ENCODE peak calls at places on chromosomes 11 and 22, in four cellular contexts. F, Q, P and N are unnamed samples.
A peak's percentile ranks its signal among the peaks of the same experiment; 100 is the strongest.

GRCh38 chr11:132125855-132126841 is 755.7 kb downstream of the NTM start:
- DNase-seq in F (no peak), Q (no peak), P (no peak), N (no peak)

GRCh38 chr11:88352139-88352538 is 14.6 kb upstream of the CTSC start:
- DNase-seq in F (no peak), Q (no peak), P (no peak), N (no peak)

GRCh38 chr11:47587733-47588326 is 1.4 kb downstream of the FAM180B start:
- DNase-seq in F (peak; percentile 59), Q (no peak), P (peak; percentile 41), N (no peak)

GRCh38 chr22:19797631-19798319 is 37.2 kb downstream of the TBX1 start:
- DNase-seq in F (no peak), Q (no peak), P (no peak), N (no peak)

GRCh38 chr11:58574851-58575250 is 805 bp downstream of the LPXN start:
- DNase-seq in F (no peak), Q (no peak), P (no peak), N (no peak)

GRCh38 chr22:33850227-33850626 is 70.0 kb downstream of the LARGE1 start:
- DNase-seq in F (no peak), Q (no peak), P (no peak), N (no peak)

GRCh38 chr11:21464601-21465193 is 728.2 kb upstream of the ANO5 start:
- DNase-seq in F (no peak), Q (no peak), P (no peak), N (no peak)

GRCh38 chr11:9617960-9618359 is 44.5 kb downstream of the WEE1 start:
- DNase-seq in F (no peak), Q (no peak), P (no peak), N (no peak)

GRCh38 chr22:19870153-19871022 is 15.7 kb upstream of the GNB1L start:
- DNase-seq in F (peak; percentile 41), Q (no peak), P (no peak), N (no peak)

GRCh38 chr11:80995523-80995922 is 1554.7 kb upstream of the TENM4 start:
- DNase-seq in F (no peak), Q (no peak), P (no peak), N (no peak)

GRCh38 chr11:104609297-104609696 is 289.0 kb downstream of the CASP12 start:
- DNase-seq in F (no peak), Q (peak; percentile 13), P (peak; percentile 9), N (peak; percentile 75)

GRCh38 chr22:27801616-27802388 is at the start of gene MN1:
- DNase-seq in F (no peak), Q (no peak), P (peak; percentile 25), N (no peak)

GRCh38 chr11:11965656-11966353 is 42.6 kb downstream of the DKK3 start:
- DNase-seq in F (no peak), Q (no peak), P (no peak), N (no peak)

GRCh38 chr11:15194671-15195415 is 80.1 kb downstream of the INSC start:
- DNase-seq in F (no peak), Q (no peak), P (no peak), N (no peak)

GRCh38 chr22:38448945-38449745 is 5.9 kb downstream of the KCNJ4 start:
- DNase-seq in F (peak; percentile 83), Q (no peak), P (no peak), N (no peak)

GRCh38 chr22:27581688-27582087 is 219.9 kb downstream of the MN1 start:
- DNase-seq in F (peak; percentile 87), Q (no peak), P (peak; percentile 61), N (no peak)

GRCh38 chr11:3224730-3225098 is 6.1 kb upstream of the MRGPRG start:
- DNase-seq in F (no peak), Q (no peak), P (no peak), N (no peak)

GRCh38 chr11:134659882-134660281 is 247.8 kb upstream of the B3GAT1 start:
- DNase-seq in F (no peak), Q (no peak), P (no peak), N (no peak)

GRCh38 chr11:3849297-3849874 is 6.1 kb upstream of the STIM1 start:
- DNase-seq in F (no peak), Q (peak; percentile 40), P (no peak), N (no peak)

GRCh38 chr11:19769820-19770219 is 57.2 kb downstream of the NAV2 start:
- DNase-seq in F (no peak), Q (no peak), P (no peak), N (no peak)

GRCh38 chr22:26534874-26535470 is 22.7 kb upstream of the TFIP11 start:
- DNase-seq in F (no peak), Q (no peak), P (no peak), N (no peak)

GRCh38 chr11:64814712-64815187 is 4.4 kb upstream of the MEN1 start:
- DNase-seq in F (no peak), Q (no peak), P (no peak), N (no peak)

GRCh38 chr11:87421422-87421821 is 383.7 kb downstream of the TMEM135 start:
- DNase-seq in F (no peak), Q (peak; percentile 6), P (peak; percentile 22), N (peak; percentile 81)

GRCh38 chr11:62456630-62457029 is 37.8 kb downstream of the SCGB1A1 start:
- DNase-seq in F (no peak), Q (no peak), P (no peak), N (peak; percentile 70)

GRCh38 chr11:102345923-102346322 is 1.1 kb upstream of the BIRC2 start:
- DNase-seq in F (no peak), Q (no peak), P (no peak), N (no peak)

GRCh38 chr11:13663631-13664071 is 4.8 kb upstream of the FAR1 start:
- DNase-seq in F (no peak), Q (no peak), P (peak; percentile 29), N (no peak)

GRCh38 chr22:27463121-27463520 is 338.4 kb downstream of the MN1 start:
- DNase-seq in F (no peak), Q (no peak), P (no peak), N (no peak)

GRCh38 chr11:20608938-20609337 is 9.5 kb downstream of the SLC6A5 start:
- DNase-seq in F (no peak), Q (no peak), P (no peak), N (no peak)

GRCh38 chr11:2096001-2096918 is 42.9 kb downstream of the IGF2 start:
- DNase-seq in F (no peak), Q (no peak), P (no peak), N (no peak)

GRCh38 chr11:108483163-108483562 is 15.0 kb downstream of the POGLUT3 start:
- DNase-seq in F (no peak), Q (no peak), P (no peak), N (no peak)

GRCh38 chr11:128909438-128910125 is 18.4 kb downstream of the KCNJ5 start:
- DNase-seq in F (no peak), Q (no peak), P (no peak), N (no peak)

GRCh38 chr11:29005401-29005980 is 897.3 kb downstream of the METTL15 start:
- DNase-seq in F (no peak), Q (no peak), P (no peak), N (peak; percentile 26)
- H3K27me3 ChIP-seq in F (no peaks in the 10 kb centered on the region), Q (no peaks in the 10 kb centered on the region), P (no peaks in the 10 kb centered on the region), N (no peaks in the 10 kb centered on the region)

DNA sequence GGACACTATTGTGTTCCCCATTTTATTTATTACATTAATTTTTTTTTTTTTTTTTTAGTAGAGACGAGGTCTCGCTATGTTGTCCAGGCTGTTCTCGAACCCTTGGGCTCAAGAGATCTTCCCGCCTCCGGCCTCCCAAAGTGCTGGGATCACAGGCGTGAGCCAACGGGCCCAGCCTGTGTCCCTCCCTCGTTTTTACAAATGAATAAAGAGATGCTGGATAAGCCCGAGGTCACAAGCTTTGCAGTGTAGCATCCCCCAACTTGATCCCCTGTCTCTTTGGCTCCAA is 297 bp upstream of the MTFP1 start:
- DNase-seq in F (no peak), Q (no peak), P (no peak), N (no peak)
- H3K4me1 ChIP-seq in F (peaks cover 4% of the 10 kb centered on the region), Q (peaks cover 42% of the 10 kb centered on the region), P (peaks cover 31% of the 10 kb centered on the region), N (peaks cover 32% of the 10 kb centered on the region)

GRCh38 chr11:117385906-117386305 is 58.3 kb downstream of the CEP164 start:
- DNase-seq in F (no peak), Q (no peak), P (no peak), N (no peak)
- H3K36me3 ChIP-seq in F (peaks cover 91% of the 10 kb centered on the region), Q (peaks cover 53% of the 10 kb centered on the region), P (no peaks in the 10 kb centered on the region), N (peaks cover 2% of the 10 kb centered on the region)

GRCh38 chr11:116334596-116334995 is 438.2 kb downstream of the BUD13 start:
- DNase-seq in F (no peak), Q (no peak), P (no peak), N (peak; percentile 30)
- H3K27me3 ChIP-seq in F (no peaks in the 10 kb centered on the region), Q (no peaks in the 10 kb centered on the region), P (no peaks in the 10 kb centered on the region), N (no peaks in the 10 kb centered on the region)

DNA sequence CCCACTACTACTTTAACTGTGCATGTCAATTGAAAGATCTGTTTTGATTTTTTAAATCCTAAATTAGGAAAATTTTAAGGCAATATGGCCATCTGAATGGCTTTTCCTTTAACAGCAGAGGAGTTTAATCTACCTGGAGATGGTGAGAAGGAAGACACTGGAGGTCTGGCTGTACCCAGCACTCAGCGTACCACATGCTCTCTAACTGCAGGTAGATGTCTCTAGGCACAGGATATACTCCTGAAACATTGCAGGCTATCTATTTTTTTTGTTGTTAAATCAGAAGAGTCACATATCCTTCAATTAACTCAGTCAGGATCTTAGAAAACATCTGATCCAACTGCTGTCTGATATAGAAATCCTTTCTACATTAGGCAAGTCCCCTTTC is 17.3 kb upstream of the CASTOR1 start:
- DNase-seq in F (no peak), Q (no peak), P (no peak), N (no peak)
- H3K4me1 ChIP-seq in F (peaks cover 33% of the 10 kb centered on the region), Q (peaks cover 94% of the 10 kb centered on the region), P (peaks cover 97% of the 10 kb centered on the region), N (peaks cover 8% of the 10 kb centered on the region)

DNA sequence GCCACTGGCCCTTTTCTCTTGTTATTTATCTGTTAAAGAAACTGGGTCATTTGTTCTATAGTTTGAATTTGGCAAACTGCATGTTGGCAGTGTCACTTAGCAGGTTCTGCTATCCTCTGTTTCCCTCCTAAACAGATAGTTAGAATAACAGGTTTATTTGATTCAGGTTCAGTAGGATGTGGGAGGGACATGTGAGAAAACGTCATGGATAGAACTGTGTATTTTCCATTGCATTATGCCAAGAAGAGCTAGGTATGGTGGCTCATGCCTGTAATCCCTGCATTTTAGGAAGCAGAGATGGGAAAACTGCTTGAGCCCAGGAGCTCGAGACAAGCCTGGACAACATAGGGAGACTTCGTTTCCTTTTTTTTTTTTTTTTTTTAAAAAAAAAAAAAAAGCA is 24.3 kb downstream of the PATL1 start:
- DNase-seq in F (no peak), Q (no peak), P (no peak), N (no peak)
- H3K36me3 ChIP-seq in F (peaks cover 98% of the 10 kb centered on the region), Q (peaks cover 93% of the 10 kb centered on the region), P (no peaks in the 10 kb centered on the region), N (no peaks in the 10 kb centered on the region)